ENCODE peak calls at places on chromosomes 2 and 18, in six cellular contexts. One of them, this sample, is unnamed.

GRCh38 chr2:17960925-17961324 is 82.5 kb downstream of the KCNS3 start:
- DNase-seq in fibroblast of lung: no peak
- DNase-seq in MM.1S: no peak
- DNase-seq in GM23248: no peak
- DNase-seq in cardiac muscle cell: no peak
- DNase-seq in prostate gland: no peak
- DNase-seq in this sample: no peak

GRCh38 chr2:236554629-236555282 is 14.9 kb upstream of the ACKR3 start:
- DNase-seq in fibroblast of lung: no peak
- DNase-seq in MM.1S: peak; percentile 51
- DNase-seq in GM23248: no peak
- DNase-seq in cardiac muscle cell: no peak
- DNase-seq in prostate gland: no peak
- DNase-seq in this sample: no peak

GRCh38 chr2:112143150-112143549 is 5.0 kb downstream of the FBLN7 start:
- DNase-seq in fibroblast of lung: no peak
- DNase-seq in MM.1S: no peak
- DNase-seq in GM23248: no peak
- DNase-seq in cardiac muscle cell: no peak
- DNase-seq in prostate gland: no peak
- DNase-seq in this sample: no peak

GRCh38 chr2:38685116-38685735 is 19.3 kb downstream of the GALM start:
- DNase-seq in fibroblast of lung: peak; percentile 16
- DNase-seq in MM.1S: no peak
- DNase-seq in GM23248: no peak
- DNase-seq in cardiac muscle cell: peak; percentile 13
- DNase-seq in prostate gland: no peak
- DNase-seq in this sample: no peak

GRCh38 chr2:36859366-36859792 is 107.0 kb downstream of the STRN start:
- DNase-seq in fibroblast of lung: no peak
- DNase-seq in MM.1S: no peak
- DNase-seq in GM23248: no peak
- DNase-seq in cardiac muscle cell: no peak
- DNase-seq in prostate gland: no peak
- DNase-seq in this sample: no peak

GRCh38 chr18:27005589-27005988 is 140.1 kb upstream of the AQP4 start:
- DNase-seq in fibroblast of lung: no peak
- DNase-seq in MM.1S: peak; percentile 38
- DNase-seq in GM23248: peak; percentile 22
- DNase-seq in cardiac muscle cell: peak; percentile 9
- DNase-seq in prostate gland: no peak
- DNase-seq in this sample: no peak

GRCh38 chr2:134336352-134336751 is 82.5 kb downstream of the MGAT5 start:
- DNase-seq in fibroblast of lung: no peak
- DNase-seq in MM.1S: no peak
- DNase-seq in GM23248: no peak
- DNase-seq in cardiac muscle cell: no peak
- DNase-seq in prostate gland: no peak
- DNase-seq in this sample: no peak

GRCh38 chr2:67255933-67256615 is 141.1 kb upstream of the ETAA1 start:
- DNase-seq in fibroblast of lung: peak; percentile 89
- DNase-seq in MM.1S: no peak
- DNase-seq in GM23248: peak; percentile 44
- DNase-seq in cardiac muscle cell: peak; percentile 63
- DNase-seq in prostate gland: no peak
- DNase-seq in this sample: no peak

GRCh38 chr2:130251520-130251864 is 53.3 kb upstream of the TUBA3E start:
- DNase-seq in fibroblast of lung: peak; percentile 19
- DNase-seq in MM.1S: no peak
- DNase-seq in GM23248: no peak
- DNase-seq in cardiac muscle cell: peak; percentile 5
- DNase-seq in prostate gland: no peak
- DNase-seq in this sample: no peak

GRCh38 chr2:144331652-144332355 is 188.1 kb downstream of the ZEB2 start:
- DNase-seq in fibroblast of lung: no peak
- DNase-seq in MM.1S: no peak
- DNase-seq in GM23248: peak; percentile 86
- DNase-seq in cardiac muscle cell: no peak
- DNase-seq in prostate gland: peak; percentile 35
- DNase-seq in this sample: peak; percentile 65

GRCh38 chr18:12420831-12421421 is 13.2 kb downstream of the PRELID3A start:
- DNase-seq in fibroblast of lung: no peak
- DNase-seq in MM.1S: no peak
- DNase-seq in GM23248: peak; percentile 29
- DNase-seq in cardiac muscle cell: no peak
- DNase-seq in prostate gland: no peak
- DNase-seq in this sample: no peak

GRCh38 chr2:218332920-218333645 is 23.6 kb upstream of the CATIP start:
- DNase-seq in fibroblast of lung: peak; percentile 11
- DNase-seq in MM.1S: no peak
- DNase-seq in GM23248: no peak
- DNase-seq in cardiac muscle cell: peak; percentile 53
- DNase-seq in prostate gland: no peak
- DNase-seq in this sample: no peak

GRCh38 chr2:190271783-190272456 is 47.7 kb downstream of the HIBCH start:
- DNase-seq in fibroblast of lung: no peak
- DNase-seq in MM.1S: no peak
- DNase-seq in GM23248: no peak
- DNase-seq in cardiac muscle cell: no peak
- DNase-seq in prostate gland: no peak
- DNase-seq in this sample: no peak

GRCh38 chr2:263774-264492 is at the start of gene SH3YL1:
- DNase-seq in fibroblast of lung: peak; percentile 11
- DNase-seq in MM.1S: no peak
- DNase-seq in GM23248: peak; percentile 56
- DNase-seq in cardiac muscle cell: peak; percentile 47
- DNase-seq in prostate gland: peak; percentile 88
- DNase-seq in this sample: peak; percentile 6

GRCh38 chr18:73479472-73479871 is 611.7 kb upstream of the NETO1 start:
- DNase-seq in fibroblast of lung: peak; percentile 34
- DNase-seq in MM.1S: no peak
- DNase-seq in GM23248: peak; percentile 75
- DNase-seq in cardiac muscle cell: no peak
- DNase-seq in prostate gland: no peak
- DNase-seq in this sample: no peak

GRCh38 chr2:222709191-222709891 is 37.9 kb downstream of the MOGAT1 start:
- DNase-seq in fibroblast of lung: peak; percentile 99
- DNase-seq in MM.1S: no peak
- DNase-seq in GM23248: peak; percentile 98
- DNase-seq in cardiac muscle cell: peak; percentile 99
- DNase-seq in prostate gland: no peak
- DNase-seq in this sample: peak; percentile 54

GRCh38 chr2:61898810-61899209 is 6.7 kb upstream of the COMMD1 start:
- DNase-seq in fibroblast of lung: peak; percentile 31
- DNase-seq in MM.1S: peak; percentile 44
- DNase-seq in GM23248: peak; percentile 47
- DNase-seq in cardiac muscle cell: peak; percentile 36
- DNase-seq in prostate gland: no peak
- DNase-seq in this sample: no peak

GRCh38 chr2:185984670-185985069 is 246.1 kb downstream of the FSIP2 start:
- DNase-seq in fibroblast of lung: peak; percentile 53
- DNase-seq in MM.1S: no peak
- DNase-seq in GM23248: no peak
- DNase-seq in cardiac muscle cell: peak; percentile 14
- DNase-seq in prostate gland: no peak
- DNase-seq in this sample: no peak

GRCh38 chr2:12502759-12503158 is 214.0 kb upstream of the TRIB2 start:
- DNase-seq in fibroblast of lung: no peak
- DNase-seq in MM.1S: no peak
- DNase-seq in GM23248: peak; percentile 73
- DNase-seq in cardiac muscle cell: no peak
- DNase-seq in prostate gland: no peak
- DNase-seq in this sample: no peak

GRCh38 chr2:96113367-96113677 is 3.0 kb downstream of the ADRA2B start:
- DNase-seq in fibroblast of lung: no peak
- DNase-seq in MM.1S: no peak
- DNase-seq in GM23248: no peak
- DNase-seq in cardiac muscle cell: no peak
- DNase-seq in prostate gland: no peak
- DNase-seq in this sample: no peak

GRCh38 chr2:8803658-8804379 is 33.6 kb downstream of the KIDINS220 start:
- DNase-seq in fibroblast of lung: peak; percentile 91
- DNase-seq in MM.1S: no peak
- DNase-seq in GM23248: peak; percentile 95
- DNase-seq in cardiac muscle cell: peak; percentile 89
- DNase-seq in prostate gland: peak; percentile 69
- DNase-seq in this sample: peak; percentile 27

GRCh38 chr2:215434447-215435260 is 1.2 kb downstream of the FN1 start:
- DNase-seq in fibroblast of lung: peak; percentile 39
- DNase-seq in MM.1S: no peak
- DNase-seq in GM23248: peak; percentile 58
- DNase-seq in cardiac muscle cell: peak; percentile 59
- DNase-seq in prostate gland: no peak
- DNase-seq in this sample: no peak

GRCh38 chr18:73043231-73044000 is 175.6 kb upstream of the NETO1 start:
- DNase-seq in fibroblast of lung: no peak
- DNase-seq in MM.1S: no peak
- DNase-seq in GM23248: no peak
- DNase-seq in cardiac muscle cell: no peak
- DNase-seq in prostate gland: no peak
- DNase-seq in this sample: no peak

GRCh38 chr2:229996320-229996719 is 72.4 kb downstream of the SLC16A14 start:
- DNase-seq in fibroblast of lung: no peak
- DNase-seq in MM.1S: no peak
- DNase-seq in GM23248: peak; percentile 72
- DNase-seq in cardiac muscle cell: no peak
- DNase-seq in prostate gland: no peak
- DNase-seq in this sample: no peak

GRCh38 chr2:127605691-127606277 is 40.2 kb upstream of the GPR17 start:
- DNase-seq in fibroblast of lung: no peak
- DNase-seq in MM.1S: no peak
- DNase-seq in GM23248: no peak
- DNase-seq in cardiac muscle cell: no peak
- DNase-seq in prostate gland: no peak
- DNase-seq in this sample: no peak

GRCh38 chr2:71647346-71647745 is 194.0 kb downstream of the DYSF start:
- DNase-seq in fibroblast of lung: peak; percentile 32
- DNase-seq in MM.1S: no peak
- DNase-seq in GM23248: no peak
- DNase-seq in cardiac muscle cell: peak; percentile 41
- DNase-seq in prostate gland: no peak
- DNase-seq in this sample: no peak

DNA sequence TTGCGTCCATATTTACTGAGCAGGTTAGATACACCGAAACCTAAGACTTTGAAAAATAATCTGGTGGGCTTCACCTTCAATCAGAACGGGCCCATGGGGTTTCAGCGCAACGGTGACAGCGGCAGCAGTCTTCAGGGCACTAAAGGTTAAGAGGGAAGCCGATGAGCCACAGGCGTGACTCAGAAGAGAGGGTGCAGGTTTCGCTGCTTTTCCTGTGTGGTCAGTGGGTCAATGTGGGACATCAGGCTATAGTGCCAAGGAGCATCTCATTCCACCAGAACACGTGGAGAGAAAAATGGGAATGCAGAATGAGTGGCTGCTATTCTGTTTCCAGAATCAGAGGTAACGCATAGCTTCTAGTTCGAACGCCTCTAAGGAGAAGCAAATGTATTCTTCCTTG is 8.9 kb downstream of the PTGR3 start:
- DNase-seq in fibroblast of lung: no peak
- DNase-seq in MM.1S: no peak
- DNase-seq in GM23248: no peak
- DNase-seq in cardiac muscle cell: no peak
- DNase-seq in prostate gland: no peak
- DNase-seq in this sample: no peak
- H3K27ac ChIP-seq in fibroblast of lung: no peak overlapping the region
- H3K27ac ChIP-seq in MM.1S: no peak overlapping the region
- H3K27ac ChIP-seq in GM23248: no peak overlapping the region
- H3K27ac ChIP-seq in cardiac muscle cell: no peak overlapping the region
- H3K27ac ChIP-seq in prostate gland: no peak overlapping the region
- H3K27ac ChIP-seq in this sample: peak overlapping the region; percentile 17

DNA sequence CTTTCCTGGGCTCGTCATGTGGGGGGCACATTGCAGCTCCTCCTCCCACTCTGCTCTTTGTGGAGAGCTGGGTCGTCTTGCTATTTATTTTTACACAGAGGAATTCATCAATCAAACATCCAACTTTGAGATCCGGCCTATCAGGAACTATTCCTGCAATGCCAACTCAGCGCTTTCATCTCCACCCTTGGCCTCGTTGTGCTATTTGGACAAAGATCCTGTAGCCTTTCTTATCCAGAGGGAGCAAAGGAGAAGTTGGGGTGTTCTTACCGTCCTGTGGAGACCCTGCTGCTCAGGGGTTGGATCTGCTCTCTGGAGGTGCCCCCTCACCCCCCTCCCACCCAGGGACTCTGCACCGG is 92.1 kb downstream of the ASB1 start:
- DNase-seq in fibroblast of lung: no peak
- DNase-seq in MM.1S: no peak
- DNase-seq in GM23248: no peak
- DNase-seq in cardiac muscle cell: no peak
- DNase-seq in prostate gland: no peak
- DNase-seq in this sample: no peak
- H3K9me3 ChIP-seq in fibroblast of lung: no peaks in the 10 kb centered on the region
- H3K9me3 ChIP-seq in MM.1S: no peaks in the 10 kb centered on the region
- H3K9me3 ChIP-seq in GM23248: no peaks in the 10 kb centered on the region
- H3K9me3 ChIP-seq in cardiac muscle cell: no peaks in the 10 kb centered on the region
- H3K9me3 ChIP-seq in prostate gland: no peaks in the 10 kb centered on the region
- H3K9me3 ChIP-seq in this sample: peaks cover 25% of the 10 kb centered on the region

GRCh38 chr2:197081294-197081693 is 154.8 kb upstream of the PGAP1 start:
- DNase-seq in fibroblast of lung: no peak
- DNase-seq in MM.1S: no peak
- DNase-seq in GM23248: no peak
- DNase-seq in cardiac muscle cell: no peak
- DNase-seq in prostate gland: no peak
- DNase-seq in this sample: no peak
- H3K36me3 ChIP-seq in fibroblast of lung: no peaks in the 10 kb centered on the region
- H3K36me3 ChIP-seq in MM.1S: peaks cover 3% of the 10 kb centered on the region
- H3K36me3 ChIP-seq in GM23248: no peaks in the 10 kb centered on the region
- H3K36me3 ChIP-seq in cardiac muscle cell: no peaks in the 10 kb centered on the region
- H3K36me3 ChIP-seq in prostate gland: no peaks in the 10 kb centered on the region
- H3K36me3 ChIP-seq in this sample: no peaks in the 10 kb centered on the region

GRCh38 chr2:191665286-191665685 is 12.7 kb upstream of the NABP1 start:
- DNase-seq in fibroblast of lung: no peak
- DNase-seq in MM.1S: no peak
- DNase-seq in GM23248: peak; percentile 73
- DNase-seq in cardiac muscle cell: peak; percentile 68
- DNase-seq in prostate gland: no peak
- DNase-seq in this sample: no peak
- H3K27ac ChIP-seq in fibroblast of lung: no peak overlapping the region
- H3K27ac ChIP-seq in MM.1S: no peak overlapping the region
- H3K27ac ChIP-seq in GM23248: peak overlapping the region; percentile 38
- H3K27ac ChIP-seq in cardiac muscle cell: no peak overlapping the region
- H3K27ac ChIP-seq in prostate gland: no peak overlapping the region
- H3K27ac ChIP-seq in this sample: no peak overlapping the region

GRCh38 chr18:46061796-46062195 is 10.3 kb downstream of the PSTPIP2 start:
- DNase-seq in fibroblast of lung: no peak
- DNase-seq in MM.1S: peak; percentile 76
- DNase-seq in GM23248: no peak
- DNase-seq in cardiac muscle cell: no peak
- DNase-seq in prostate gland: no peak
- DNase-seq in this sample: no peak

GRCh38 chr18:46055841-46056240 is 16.2 kb downstream of the PSTPIP2 start:
- DNase-seq in fibroblast of lung: no peak
- DNase-seq in MM.1S: peak; percentile 32
- DNase-seq in GM23248: no peak
- DNase-seq in cardiac muscle cell: no peak
- DNase-seq in prostate gland: no peak
- DNase-seq in this sample: no peak

GRCh38 chr18:46062781-46063180 is 9.3 kb downstream of the PSTPIP2 start:
- DNase-seq in fibroblast of lung: no peak
- DNase-seq in MM.1S: no peak
- DNase-seq in GM23248: no peak
- DNase-seq in cardiac muscle cell: no peak
- DNase-seq in prostate gland: no peak
- DNase-seq in this sample: no peak

GRCh38 chr18:46060359-46060841 is 11.7 kb downstream of the PSTPIP2 start:
- DNase-seq in fibroblast of lung: no peak
- DNase-seq in MM.1S: no peak
- DNase-seq in GM23248: no peak
- DNase-seq in cardiac muscle cell: no peak
- DNase-seq in prostate gland: no peak
- DNase-seq in this sample: no peak

GRCh38 chr18:46061387-46061786 is 10.7 kb downstream of the PSTPIP2 start:
- DNase-seq in fibroblast of lung: no peak
- DNase-seq in MM.1S: peak; percentile 61
- DNase-seq in GM23248: no peak
- DNase-seq in cardiac muscle cell: no peak
- DNase-seq in prostate gland: no peak
- DNase-seq in this sample: no peak
- H3K9me3 ChIP-seq in fibroblast of lung: no peaks in the 10 kb centered on the region
- H3K9me3 ChIP-seq in MM.1S: no peaks in the 10 kb centered on the region
- H3K9me3 ChIP-seq in GM23248: no peaks in the 10 kb centered on the region
- H3K9me3 ChIP-seq in cardiac muscle cell: no peaks in the 10 kb centered on the region
- H3K9me3 ChIP-seq in prostate gland: no peaks in the 10 kb centered on the region
- H3K9me3 ChIP-seq in this sample: no peaks in the 10 kb centered on the region